ENCODE peak calls at places on chromosomes 12 and 14, in five cellular contexts. O is tibial artery; S is posterior cingulate gyrus; F is NCI-H2081; I is CD8-positive, alpha-beta T cell. C is an unnamed sample.

GRCh38 chr12:68342966-68343365 is 10.8 kb upstream of the MDM1 start:
- DNase-seq in O (no peak), S (no peak), F (peak; percentile 56), I (no peak), C (no peak)

GRCh38 chr12:113003631-113004030 is 25.3 kb downstream of the OAS2 start:
- DNase-seq in O (no peak), S (no peak), F (no peak), I (no peak), C (no peak)

GRCh38 chr14:32434180-32434579 is 105.1 kb downstream of the AKAP6 start:
- DNase-seq in O (no peak), S (no peak), F (no peak), I (no peak), C (no peak)

GRCh38 chr12:43988838-43989560 is 153.1 kb downstream of the TMEM117 start:
- DNase-seq in O (no peak), S (no peak), F (no peak), I (no peak), C (no peak)

GRCh38 chr12:121494093-121494787 is 86.6 kb downstream of the KDM2B start:
- DNase-seq in O (no peak), S (peak; percentile 45), F (peak; percentile 9), I (peak; percentile 71), C (no peak)

GRCh38 chr14:79627058-79627457 is 584.2 kb downstream of the DIO2 start:
- DNase-seq in O (no peak), S (no peak), F (no peak), I (no peak), C (no peak)

GRCh38 chr12:31277081-31277480 is 48.9 kb downstream of the SINHCAF start:
- DNase-seq in O (no peak), S (no peak), F (no peak), I (no peak), C (no peak)

GRCh38 chr12:12405882-12406281 is 49.0 kb downstream of the BORCS5 start:
- DNase-seq in O (no peak), S (peak; percentile 53), F (peak; percentile 49), I (no peak), C (no peak)

GRCh38 chr12:106552228-106552627 is 30.6 kb upstream of the RFX4 start:
- DNase-seq in O (no peak), S (no peak), F (no peak), I (no peak), C (no peak)

GRCh38 chr12:52052471-52053186 is 1.4 kb downstream of the NR4A1 start:
- DNase-seq in O (no peak), S (no peak), F (no peak), I (peak; percentile 33), C (peak; percentile 79)

GRCh38 chr12:108525681-108526080 is 10.6 kb downstream of the FICD start:
- DNase-seq in O (no peak), S (no peak), F (no peak), I (no peak), C (no peak)

GRCh38 chr14:95523818-95524448 is 7.5 kb upstream of the SYNE3 start:
- DNase-seq in O (no peak), S (no peak), F (no peak), I (no peak), C (peak; percentile 63)

GRCh38 chr12:75959506-75959905 is 72.1 kb downstream of the PHLDA1 start:
- DNase-seq in O (no peak), S (no peak), F (no peak), I (no peak), C (no peak)

GRCh38 chr12:89969098-89969497 is 260.5 kb upstream of the ATP2B1 start:
- DNase-seq in O (no peak), S (no peak), F (no peak), I (no peak), C (no peak)

GRCh38 chr12:121964813-121965643 is 46.6 kb downstream of the CFAP251 start:
- DNase-seq in O (no peak), S (no peak), F (no peak), I (no peak), C (no peak)

C was measured in coronary artery.